ENCODE peak calls at places on chromosomes 3 and 15, in four cellular contexts. X is SK-N-SH, Y is H1, V is K562. Z is an unnamed sample.

GRCh38 chr3:51311055-51311454 is 74.0 kb upstream of the MANF start:
- DNase-seq in X (peak), Y (no peak), V (peak), Z (peak)

GRCh38 chr3:66107855-66108254 is 69.1 kb upstream of the MAGI1 start:
- DNase-seq in X (peak), Y (no peak), V (no peak), Z (no peak)

GRCh38 chr15:99105516-99106341 is 849 bp downstream of the SYNM start:
- DNase-seq in X (peak), Y (peak), V (no peak), Z (no peak)

GRCh38 chr15:29233566-29233965 is 36.1 kb downstream of the NSMCE3 start:
- DNase-seq in X (no peak), Y (no peak), V (no peak), Z (no peak)

GRCh38 chr3:172397716-172398405 is 50.4 kb downstream of the GHSR start:
- DNase-seq in X (no peak), Y (no peak), V (no peak), Z (no peak)

GRCh38 chr3:178492496-178492895 is 43.7 kb upstream of the KCNMB2 start:
- DNase-seq in X (no peak), Y (no peak), V (no peak), Z (no peak)

GRCh38 chr15:60512937-60513336 is 34.0 kb upstream of the ICE2 start:
- DNase-seq in X (no peak), Y (no peak), V (no peak), Z (no peak)

GRCh38 chr3:112653209-112653871 is 12.4 kb upstream of the CCDC80 start:
- DNase-seq in X (no peak), Y (no peak), V (no peak), Z (no peak)

GRCh38 chr3:194328080-194328571 is 23.0 kb downstream of the CPN2 start:
- DNase-seq in X (peak), Y (no peak), V (peak), Z (no peak)

GRCh38 chr3:24270204-24270671 is 224.4 kb downstream of the THRB start:
- DNase-seq in X (peak), Y (no peak), V (no peak), Z (no peak)

GRCh38 chr15:48861813-48862431 is 16.0 kb upstream of the EID1 start:
- DNase-seq in X (peak), Y (no peak), V (peak), Z (peak)

GRCh38 chr15:69465253-69465652 is 12.6 kb downstream of the RPLP1 start:
- DNase-seq in X (no peak), Y (no peak), V (no peak), Z (no peak)

DNA sequence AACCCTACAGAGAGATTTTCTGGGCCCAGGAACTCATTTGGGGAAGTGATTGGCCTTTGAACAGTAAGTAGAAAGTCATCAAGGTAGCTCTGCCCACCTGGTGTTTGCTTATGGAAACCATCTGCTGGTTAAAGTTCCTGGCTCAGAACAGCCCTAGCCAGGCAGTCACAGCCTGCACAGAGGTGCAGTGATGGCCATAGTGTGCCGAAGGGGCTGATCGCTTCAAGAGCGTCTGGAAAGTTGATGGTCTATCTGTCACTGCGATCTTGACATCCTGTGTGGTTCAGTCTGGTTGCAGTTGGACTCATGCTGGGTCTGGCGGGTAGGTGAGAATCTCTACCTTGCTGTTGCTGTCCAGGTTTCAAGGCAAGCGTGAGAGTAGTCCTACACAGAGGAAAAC is 151.6 kb downstream of the SLCO3A1 start:
- DNase-seq in X (peak), Y (no peak), V (no peak), Z (no peak)
- TF ChIP-seq JUND in X (no peak), Y (no peak), V (no peak), Z (no peak)

GRCh38 chr3:85586018-85586417 is 627.2 kb downstream of the CADM2 start:
- DNase-seq in X (no peak), Y (no peak), V (no peak), Z (no peak)

GRCh38 chr3:85584779-85585356 is 626.1 kb downstream of the CADM2 start:
- DNase-seq in X (no peak), Y (no peak), V (no peak), Z (peak)

GRCh38 chr3:85594648-85595047 is 635.9 kb downstream of the CADM2 start:
- DNase-seq in X (no peak), Y (no peak), V (no peak), Z (no peak)

GRCh38 chr3:85592256-85592655 is 633.5 kb downstream of the CADM2 start:
- DNase-seq in X (no peak), Y (no peak), V (no peak), Z (no peak)

DNA sequence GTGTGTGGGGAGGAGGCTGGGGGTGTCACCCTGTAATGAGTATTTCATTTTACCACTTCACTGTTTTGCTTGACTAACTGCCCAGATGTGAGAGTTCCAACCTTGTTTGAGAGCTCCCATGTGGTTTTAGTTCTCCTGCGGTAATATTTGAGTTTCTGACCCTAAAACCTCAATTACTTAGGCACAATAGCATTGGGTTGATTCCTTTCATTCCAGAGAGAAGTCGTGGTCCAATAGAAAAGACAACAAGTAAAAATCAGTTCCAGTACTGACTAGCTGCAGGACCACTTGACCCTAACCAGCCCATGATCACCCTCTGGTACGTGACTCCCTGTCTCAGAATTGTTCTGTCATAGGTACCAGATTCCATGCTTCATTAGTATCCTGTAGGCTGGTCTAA is 630.4 kb downstream of the CADM2 start:
- DNase-seq in X (no peak), Y (no peak), V (no peak), Z (no peak)
- TF ChIP-seq JUND in X (no peak), Y (no peak), V (no peak), Z (no peak)

GRCh38 chr3:160612386-160613115 is 47.2 kb upstream of the KPNA4 start:
- DNase-seq in X (no peak), Y (no peak), V (no peak), Z (no peak)
- TF ChIP-seq JUND in X (no peak), Y (no peak), V (no peak), Z (no peak)

GRCh38 chr3:155416500-155417118 is 123.1 kb upstream of the STRIT1 start:
- DNase-seq in X (no peak), Y (no peak), V (no peak), Z (peak)
- TF ChIP-seq JUND in X (peak), Y (no peak), V (no peak), Z (no peak)

GRCh38 chr15:36359286-36359685 is 220.1 kb upstream of the CDIN1 start:
- DNase-seq in X (no peak), Y (no peak), V (no peak), Z (no peak)

GRCh38 chr15:36361351-36361870 is 218.0 kb upstream of the CDIN1 start:
- DNase-seq in X (no peak), Y (no peak), V (no peak), Z (no peak)

GRCh38 chr15:36358094-36358961 is 221.1 kb upstream of the CDIN1 start:
- DNase-seq in X (no peak), Y (no peak), V (no peak), Z (no peak)

GRCh38 chr15:36356511-36356910 is 222.9 kb upstream of the CDIN1 start:
- DNase-seq in X (no peak), Y (no peak), V (no peak), Z (no peak)

GRCh38 chr15:36356978-36357582 is 222.3 kb upstream of the CDIN1 start:
- DNase-seq in X (peak), Y (no peak), V (no peak), Z (no peak)
- TF ChIP-seq JUND in X (peak), Y (no peak), V (no peak), Z (no peak)